ENCODE peak calls at places on chromosomes 12 and 14, in nine cellular contexts. Y is KBM-7; F is SHP77; O is activated CD4-positive, alpha-beta T cell treated with anti-CD3 and anti-CD28 coated beads, Interleukin-2, amount 50 U/mL, for 1 hour; T is type B pancreatic cell; I is dorsolateral prefrontal cortex; Q is GDM1; W is NCI-H345; D is memory B cell. C is an unnamed sample.

GRCh38 chr12:98291828-98292227 is 223.6 kb upstream of the TMPO start:
- DNase-seq in Q (no peak), Y (no peak), I (no peak), F (no peak), O (no peak), T (no peak), D (no peak), W (no peak), C (no peak)

GRCh38 chr12:68119250-68119649 is 40.3 kb downstream of the IFNG start:
- DNase-seq in I (no peak), T (no peak), Y (no peak), D (no peak), Q (no peak), W (no peak), O (no peak), F (no peak), C (no peak)

GRCh38 chr12:10720974-10721565 is 2.1 kb downstream of the YBX3 start:
- DNase-seq in I (no peak), T (no peak), O (no peak), F (no peak), Q (no peak), W (no peak), D (no peak), Y (peak), C (no peak)

GRCh38 chr12:94718114-94718513 is 67.8 kb upstream of the TMCC3 start:
- DNase-seq in I (no peak), F (no peak), W (no peak), Y (no peak), T (no peak), Q (no peak), D (no peak), O (no peak), C (no peak)

GRCh38 chr14:90277581-90278198 is 21.3 kb downstream of the PSMC1 start:
- DNase-seq in I (no peak), Q (no peak), W (no peak), F (no peak), D (no peak), Y (no peak), T (no peak), O (no peak), C (no peak)

GRCh38 chr12:68406134-68406576 is 74.0 kb upstream of the MDM1 start:
- DNase-seq in F (peak), O (no peak), W (no peak), D (no peak), T (no peak), Y (peak), I (peak), Q (peak), C (no peak)

GRCh38 chr12:1573960-1574862 is 20.2 kb downstream of the FBXL14 start:
- DNase-seq in T (no peak), F (no peak), O (no peak), Q (no peak), D (no peak), Y (no peak), W (no peak), I (no peak), C (peak)

GRCh38 chr12:29282452-29282851 is 98.5 kb downstream of the ERGIC2 start:
- DNase-seq in O (no peak), I (no peak), D (no peak), F (no peak), W (no peak), Y (peak), T (no peak), Q (peak), C (no peak)

GRCh38 chr14:37595809-37596595 is 573 bp downstream of the TTC6 start:
- DNase-seq in Y (peak), O (peak), T (no peak), Q (no peak), D (no peak), I (no peak), F (peak), W (peak), C (peak)

GRCh38 chr14:21185506-21185905 is 29.6 kb upstream of the OR5AU1 start:
- DNase-seq in F (no peak), I (no peak), Y (peak), O (no peak), T (no peak), Q (no peak), D (no peak), W (no peak), C (no peak)

GRCh38 chr14:43147480-43147879 is 1359.6 kb downstream of the FSCB start:
- DNase-seq in Q (no peak), O (no peak), F (no peak), D (no peak), I (no peak), Y (no peak), W (no peak), T (no peak), C (no peak)

GRCh38 chr14:76941544-76942287 is 86.8 kb downstream of the IRF2BPL start:
- DNase-seq in D (no peak), W (no peak), O (no peak), I (no peak), F (no peak), Y (no peak), T (no peak), Q (no peak), C (no peak)

C was measured in NCI-H526.